ENCODE peak calls at places on chromosomes 11 and 22, in five cellular contexts. One of them, this sample, is unnamed.

GRCh38 chr22:20155330-20156041 is 4.6 kb upstream of the CCDC188 start:
- DNase-seq in HCT116: no peak
- DNase-seq in K562: no peak
- DNase-seq in SK-N-SH: peak; percentile 96
- DNase-seq in GM12878: no peak
- DNase-seq in this sample: no peak

GRCh38 chr11:33116535-33116934 is 44.7 kb downstream of the CSTF3 start:
- DNase-seq in HCT116: peak; percentile 15
- DNase-seq in K562: no peak
- DNase-seq in SK-N-SH: no peak
- DNase-seq in GM12878: no peak
- DNase-seq in this sample: peak; percentile 30

GRCh38 chr11:64358536-64358906 is 441 bp upstream of the RPS6KA4 start:
- DNase-seq in HCT116: no peak
- DNase-seq in K562: no peak
- DNase-seq in SK-N-SH: no peak
- DNase-seq in GM12878: no peak
- DNase-seq in this sample: no peak

GRCh38 chr11:115919341-115920086 is 415.3 kb upstream of the CADM1 start:
- DNase-seq in HCT116: no peak
- DNase-seq in K562: no peak
- DNase-seq in SK-N-SH: no peak
- DNase-seq in GM12878: peak; percentile 91
- DNase-seq in this sample: no peak

GRCh38 chr11:72673943-72674828 is at the start of gene PDE2A:
- DNase-seq in HCT116: no peak
- DNase-seq in K562: no peak
- DNase-seq in SK-N-SH: peak; percentile 86
- DNase-seq in GM12878: no peak
- DNase-seq in this sample: no peak

GRCh38 chr11:2884424-2884815 is 1.2 kb downstream of the CDKN1C start:
- DNase-seq in HCT116: no peak
- DNase-seq in K562: peak; percentile 37
- DNase-seq in SK-N-SH: peak; percentile 79
- DNase-seq in GM12878: no peak
- DNase-seq in this sample: no peak

GRCh38 chr11:36492724-36493304 is 17.3 kb downstream of the TRAF6 start:
- DNase-seq in HCT116: peak; percentile 42
- DNase-seq in K562: peak; percentile 71
- DNase-seq in SK-N-SH: peak; percentile 46
- DNase-seq in GM12878: no peak
- DNase-seq in this sample: peak; percentile 33

GRCh38 chr11:17386331-17387084 is 2.0 kb downstream of the KCNJ11 start:
- DNase-seq in HCT116: peak; percentile 18
- DNase-seq in K562: peak; percentile 81
- DNase-seq in SK-N-SH: peak; percentile 74
- DNase-seq in GM12878: no peak
- DNase-seq in this sample: peak; percentile 63

GRCh38 chr11:66313321-66314185 is 3.3 kb downstream of the CD248 start:
- DNase-seq in HCT116: no peak
- DNase-seq in K562: no peak
- DNase-seq in SK-N-SH: peak; percentile 90
- DNase-seq in GM12878: no peak
- DNase-seq in this sample: no peak

GRCh38 chr11:106077609-106078517 is at the start of gene AASDHPPT:
- DNase-seq in HCT116: peak; percentile 12
- DNase-seq in K562: peak; percentile 54
- DNase-seq in SK-N-SH: peak; percentile 24
- DNase-seq in GM12878: no peak
- DNase-seq in this sample: peak; percentile 35

GRCh38 chr22:41880653-41881052 is 34.2 kb downstream of the SHISA8 start:
- DNase-seq in HCT116: no peak
- DNase-seq in K562: no peak
- DNase-seq in SK-N-SH: no peak
- DNase-seq in GM12878: no peak
- DNase-seq in this sample: no peak

GRCh38 chr11:70501933-70502540 is 103.7 kb downstream of the CTTN start:
- DNase-seq in HCT116: no peak
- DNase-seq in K562: no peak
- DNase-seq in SK-N-SH: no peak
- DNase-seq in GM12878: no peak
- DNase-seq in this sample: no peak

GRCh38 chr11:12085371-12086251 is 24.8 kb upstream of the MICAL2 start:
- DNase-seq in HCT116: no peak
- DNase-seq in K562: no peak
- DNase-seq in SK-N-SH: no peak
- DNase-seq in GM12878: no peak
- DNase-seq in this sample: no peak

GRCh38 chr11:126334665-126335462 is 20.6 kb upstream of the ST3GAL4 start:
- DNase-seq in HCT116: no peak
- DNase-seq in K562: no peak
- DNase-seq in SK-N-SH: no peak
- DNase-seq in GM12878: no peak
- DNase-seq in this sample: no peak

GRCh38 chr11:29985248-29985647 is 31.6 kb downstream of the KCNA4 start:
- DNase-seq in HCT116: no peak
- DNase-seq in K562: no peak
- DNase-seq in SK-N-SH: no peak
- DNase-seq in GM12878: no peak
- DNase-seq in this sample: no peak

GRCh38 chr11:38100836-38101235 is 1502.8 kb upstream of the RAG2 start:
- DNase-seq in HCT116: no peak
- DNase-seq in K562: no peak
- DNase-seq in SK-N-SH: no peak
- DNase-seq in GM12878: no peak
- DNase-seq in this sample: no peak

GRCh38 chr11:101127348-101127698 is 2.3 kb downstream of the PGR start:
- DNase-seq in HCT116: no peak
- DNase-seq in K562: peak; percentile 18
- DNase-seq in SK-N-SH: no peak
- DNase-seq in GM12878: no peak
- DNase-seq in this sample: no peak

GRCh38 chr11:12542186-12542935 is 131.9 kb upstream of the TEAD1 start:
- DNase-seq in HCT116: no peak
- DNase-seq in K562: no peak
- DNase-seq in SK-N-SH: no peak
- DNase-seq in GM12878: no peak
- DNase-seq in this sample: peak; percentile 9

GRCh38 chr11:2662024-2662312 is 37.8 kb downstream of the KCNQ1OT1 start:
- DNase-seq in HCT116: no peak
- DNase-seq in K562: no peak
- DNase-seq in SK-N-SH: no peak
- DNase-seq in GM12878: no peak
- DNase-seq in this sample: no peak

GRCh38 chr22:50278461-50278860 is 8.3 kb upstream of the MAPK11 start:
- DNase-seq in HCT116: no peak
- DNase-seq in K562: no peak
- DNase-seq in SK-N-SH: no peak
- DNase-seq in GM12878: no peak
- DNase-seq in this sample: no peak
- TF ChIP-seq JUND in HCT116: no peak
- TF ChIP-seq JUND in K562: no peak
- TF ChIP-seq JUND in SK-N-SH: no peak
- TF ChIP-seq JUND in GM12878: no peak
- TF ChIP-seq JUND in this sample: no peak

DNA sequence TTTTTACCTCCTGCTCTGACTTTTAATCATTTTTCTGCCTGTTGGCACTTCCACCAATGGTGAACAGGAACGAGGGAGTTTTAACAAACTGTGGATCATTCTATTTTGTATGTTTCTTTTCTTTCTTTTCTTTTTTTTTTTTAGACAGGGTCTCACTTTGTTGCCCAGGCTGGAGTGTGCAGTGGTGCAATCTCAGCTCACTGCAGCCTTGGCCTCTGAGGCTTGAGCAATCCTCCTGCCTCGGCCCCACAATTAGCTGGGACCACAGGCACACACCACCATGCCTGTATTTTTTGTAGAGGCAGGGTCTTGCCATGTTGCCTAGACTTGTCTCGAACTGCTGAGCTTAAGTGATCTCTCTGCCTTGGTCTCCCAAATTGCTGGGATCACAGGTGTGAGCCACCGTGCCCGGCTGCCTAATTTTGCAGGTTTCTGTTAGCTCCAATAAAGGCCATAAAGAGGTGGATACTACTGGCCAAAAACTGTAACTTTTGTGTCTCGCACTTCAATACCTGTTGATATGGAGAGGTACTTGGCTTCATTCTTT is 59.8 kb downstream of the SLC25A17 start:
- DNase-seq in HCT116: no peak
- DNase-seq in K562: no peak
- DNase-seq in SK-N-SH: no peak
- DNase-seq in GM12878: no peak
- DNase-seq in this sample: no peak
- TF ChIP-seq JUND in HCT116: no peak
- TF ChIP-seq JUND in K562: no peak
- TF ChIP-seq JUND in SK-N-SH: no peak
- TF ChIP-seq JUND in GM12878: no peak
- TF ChIP-seq JUND in this sample: no peak

GRCh38 chr22:24935771-24936483 is 10.6 kb downstream of the LHFPL7 start:
- DNase-seq in HCT116: no peak
- DNase-seq in K562: no peak
- DNase-seq in SK-N-SH: no peak
- DNase-seq in GM12878: no peak
- DNase-seq in this sample: no peak

GRCh38 chr22:24942301-24942700 is 4.2 kb downstream of the LHFPL7 start:
- DNase-seq in HCT116: no peak
- DNase-seq in K562: no peak
- DNase-seq in SK-N-SH: no peak
- DNase-seq in GM12878: no peak
- DNase-seq in this sample: no peak

GRCh38 chr22:24937114-24937513 is 9.4 kb downstream of the LHFPL7 start:
- DNase-seq in HCT116: no peak
- DNase-seq in K562: peak; percentile 4
- DNase-seq in SK-N-SH: peak; percentile 32
- DNase-seq in GM12878: no peak
- DNase-seq in this sample: peak; percentile 70

GRCh38 chr22:24944224-24944937 is 2.1 kb downstream of the LHFPL7 start:
- DNase-seq in HCT116: no peak
- DNase-seq in K562: no peak
- DNase-seq in SK-N-SH: no peak
- DNase-seq in GM12878: no peak
- DNase-seq in this sample: no peak

GRCh38 chr22:24938741-24939341 is 7.7 kb downstream of the LHFPL7 start:
- DNase-seq in HCT116: no peak
- DNase-seq in K562: peak; percentile 42
- DNase-seq in SK-N-SH: peak; percentile 76
- DNase-seq in GM12878: no peak
- DNase-seq in this sample: peak; percentile 62
- TF ChIP-seq JUND in HCT116: no peak
- TF ChIP-seq JUND in K562: no peak
- TF ChIP-seq JUND in SK-N-SH: no peak
- TF ChIP-seq JUND in GM12878: no peak
- TF ChIP-seq JUND in this sample: no peak

GRCh38 chr11:57327721-57328120 is 3.0 kb upstream of the TNKS1BP1 start:
- DNase-seq in HCT116: no peak
- DNase-seq in K562: no peak
- DNase-seq in SK-N-SH: no peak
- DNase-seq in GM12878: no peak
- DNase-seq in this sample: no peak
- TF ChIP-seq JUND in HCT116: no peak
- TF ChIP-seq JUND in K562: no peak
- TF ChIP-seq JUND in SK-N-SH: no peak
- TF ChIP-seq JUND in GM12878: no peak
- TF ChIP-seq JUND in this sample: no peak

GRCh38 chr22:40363059-40363458 is 7.3 kb upstream of the SGSM3 start:
- DNase-seq in HCT116: no peak
- DNase-seq in K562: no peak
- DNase-seq in SK-N-SH: no peak
- DNase-seq in GM12878: no peak
- DNase-seq in this sample: no peak
- TF ChIP-seq JUND in HCT116: no peak
- TF ChIP-seq JUND in K562: no peak
- TF ChIP-seq JUND in SK-N-SH: no peak
- TF ChIP-seq JUND in GM12878: no peak
- TF ChIP-seq JUND in this sample: no peak

GRCh38 chr11:62026739-62027138 is 59.3 kb upstream of the FTH1 start:
- DNase-seq in HCT116: no peak
- DNase-seq in K562: no peak
- DNase-seq in SK-N-SH: no peak
- DNase-seq in GM12878: no peak
- DNase-seq in this sample: no peak

GRCh38 chr11:62024975-62025374 is 57.5 kb upstream of the FTH1 start:
- DNase-seq in HCT116: no peak
- DNase-seq in K562: no peak
- DNase-seq in SK-N-SH: no peak
- DNase-seq in GM12878: no peak
- DNase-seq in this sample: no peak

GRCh38 chr11:62020661-62021060 is 53.2 kb upstream of the FTH1 start:
- DNase-seq in HCT116: no peak
- DNase-seq in K562: no peak
- DNase-seq in SK-N-SH: no peak
- DNase-seq in GM12878: no peak
- DNase-seq in this sample: no peak

GRCh38 chr11:62030071-62030684 is 62.7 kb upstream of the FTH1 start:
- DNase-seq in HCT116: no peak
- DNase-seq in K562: no peak
- DNase-seq in SK-N-SH: no peak
- DNase-seq in GM12878: no peak
- DNase-seq in this sample: no peak

GRCh38 chr11:62025429-62026105 is 58.1 kb upstream of the FTH1 start:
- DNase-seq in HCT116: peak; percentile 82
- DNase-seq in K562: peak; percentile 93
- DNase-seq in SK-N-SH: no peak
- DNase-seq in GM12878: peak; percentile 56
- DNase-seq in this sample: no peak
- TF ChIP-seq JUND in HCT116: peak; percentile 71
- TF ChIP-seq JUND in K562: peak; percentile 90
- TF ChIP-seq JUND in SK-N-SH: no peak
- TF ChIP-seq JUND in GM12878: no peak
- TF ChIP-seq JUND in this sample: no peak

GRCh38 chr11:68303982-68304780 is 8.2 kb upstream of the LRP5 start:
- DNase-seq in HCT116: no peak
- DNase-seq in K562: no peak
- DNase-seq in SK-N-SH: no peak
- DNase-seq in GM12878: no peak
- DNase-seq in this sample: no peak

GRCh38 chr11:68300076-68300830 is 12.1 kb upstream of the LRP5 start:
- DNase-seq in HCT116: no peak
- DNase-seq in K562: no peak
- DNase-seq in SK-N-SH: no peak
- DNase-seq in GM12878: no peak
- DNase-seq in this sample: no peak

GRCh38 chr11:68298659-68299516 is 13.5 kb upstream of the LRP5 start:
- DNase-seq in HCT116: no peak
- DNase-seq in K562: no peak
- DNase-seq in SK-N-SH: peak; percentile 25
- DNase-seq in GM12878: no peak
- DNase-seq in this sample: no peak

GRCh38 chr11:68303083-68303482 is 9.3 kb upstream of the LRP5 start:
- DNase-seq in HCT116: no peak
- DNase-seq in K562: no peak
- DNase-seq in SK-N-SH: no peak
- DNase-seq in GM12878: no peak
- DNase-seq in this sample: no peak

GRCh38 chr11:68302256-68303054 is 9.9 kb upstream of the LRP5 start:
- DNase-seq in HCT116: peak; percentile 39
- DNase-seq in K562: no peak
- DNase-seq in SK-N-SH: peak; percentile 15
- DNase-seq in GM12878: no peak
- DNase-seq in this sample: no peak
- TF ChIP-seq JUND in HCT116: no peak
- TF ChIP-seq JUND in K562: no peak
- TF ChIP-seq JUND in SK-N-SH: no peak
- TF ChIP-seq JUND in GM12878: no peak
- TF ChIP-seq JUND in this sample: no peak